ENCODE peak calls at places on chromosomes 7 and 10, in ten cellular contexts. Z is breast epithelium, X is HCT116, V is SK-N-MC, K is stomach, Y is sigmoid colon, T is SK-N-SH, S is suprapubic skin, H is H1, G is K562. J is an unnamed sample.

GRCh38 chr10:72061491-72061890 is 26.9 kb downstream of the SPOCK2 start:
- DNase-seq in Z (no peak), X (no peak), V (no peak), K (no peak), Y (no peak), T (peak), S (no peak), H (no peak), G (peak), J (no peak)

GRCh38 chr7:44762300-44762699 is 13.7 kb downstream of the ZMIZ2 start:
- DNase-seq in Z (no peak), X (no peak), V (no peak), K (no peak), Y (no peak), T (peak), S (no peak), H (no peak), G (no peak), J (no peak)

GRCh38 chr7:8322667-8323066 is 60.7 kb upstream of the ICA1 start:
- DNase-seq in Z (no peak), X (no peak), V (no peak), K (no peak), Y (no peak), T (no peak), S (no peak), H (no peak), G (no peak), J (no peak)

GRCh38 chr10:73859441-73860049 is 14.8 kb downstream of the CAMK2G start:
- DNase-seq in Z (no peak), X (no peak), V (no peak), K (no peak), Y (peak), T (no peak), S (no peak), H (no peak), G (no peak), J (no peak)

GRCh38 chr7:69942557-69942956 is 344.3 kb downstream of the AUTS2 start:
- DNase-seq in Z (no peak), X (no peak), V (no peak), K (no peak), Y (no peak), T (no peak), S (no peak), H (no peak), G (no peak), J (no peak)

GRCh38 chr7:140242057-140243031 is 65.6 kb upstream of the KDM7A start:
- DNase-seq in Z (peak), X (no peak), V (no peak), K (peak), Y (no peak), T (peak), S (no peak), H (no peak), G (peak), J (no peak)

GRCh38 chr10:3806603-3807002 is 21.6 kb upstream of the KLF6 start:
- DNase-seq in Z (no peak), X (no peak), V (no peak), K (peak), Y (no peak), T (no peak), S (no peak), H (no peak), G (no peak), J (no peak)

GRCh38 chr10:43061764-43062163 is 15.1 kb upstream of the RET start:
- DNase-seq in Z (no peak), X (no peak), V (no peak), K (no peak), Y (no peak), T (no peak), S (no peak), H (no peak), G (no peak), J (no peak)

GRCh38 chr10:22321156-22321711 is 335 bp downstream of the BMI1 start:
- DNase-seq in Z (no peak), X (no peak), V (no peak), K (peak), Y (peak), T (peak), S (peak), H (no peak), G (no peak), J (no peak)

GRCh38 chr7:92749327-92749730 is 87.0 kb downstream of the CDK6 start:
- DNase-seq in Z (no peak), X (no peak), V (no peak), K (no peak), Y (no peak), T (no peak), S (no peak), H (no peak), G (no peak), J (no peak)

GRCh38 chr10:105017116-105017515 is 376.0 kb downstream of the SORCS3 start:
- DNase-seq in Z (no peak), X (no peak), V (no peak), K (no peak), Y (no peak), T (no peak), S (no peak), H (no peak), G (no peak), J (no peak)

GRCh38 chr7:104848386-104848990 is 165.5 kb upstream of the KMT2E start:
- DNase-seq in Z (no peak), X (peak), V (no peak), K (peak), Y (no peak), T (peak), S (no peak), H (peak), G (peak), J (no peak)

GRCh38 chr10:86225098-86225782 is 141.4 kb downstream of the GRID1 start:
- DNase-seq in Z (no peak), X (no peak), V (no peak), K (no peak), Y (no peak), T (no peak), S (no peak), H (no peak), G (peak), J (no peak)

GRCh38 chr7:25860206-25860881 is 291.7 kb upstream of the NFE2L3 start:
- DNase-seq in Z (no peak), X (no peak), V (no peak), K (no peak), Y (no peak), T (peak), S (no peak), H (no peak), G (no peak), J (no peak)
- TF ChIP-seq POLR2AphosphoS5 in Z (no peak), X (no peak), V (no peak), K (no peak), Y (no peak), T (no peak), S (no peak), H (no peak), G (no peak), J (no peak)

DNA sequence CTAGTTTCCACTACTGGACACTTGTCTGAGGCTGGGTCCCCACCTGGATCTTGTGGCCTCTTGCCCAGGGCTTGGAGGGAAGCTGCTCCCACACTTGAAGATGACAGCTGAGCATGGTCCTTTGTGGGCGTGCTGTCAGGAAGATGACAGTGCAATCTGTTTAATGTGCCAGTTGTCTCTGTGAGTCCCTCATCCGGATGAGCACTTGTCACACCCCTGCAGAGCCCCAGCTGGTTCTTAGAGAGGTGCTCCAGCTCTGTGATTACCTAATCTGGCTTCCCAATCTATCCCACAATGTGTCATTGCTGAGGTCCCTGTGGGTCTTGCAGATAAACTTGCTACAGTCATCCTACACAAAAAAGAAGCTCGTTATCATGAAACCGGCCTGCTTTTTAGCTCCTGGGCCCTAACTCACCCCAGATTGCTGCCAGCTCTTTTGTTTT is 34.8 kb upstream of the CCSER2 start:
- DNase-seq in Z (no peak), X (no peak), V (no peak), K (no peak), Y (no peak), T (peak), S (no peak), H (no peak), G (peak), J (no peak)
- TF ChIP-seq POLR2AphosphoS5 in Z (no peak), X (no peak), V (no peak), K (no peak), Y (no peak), T (no peak), S (no peak), H (no peak), G (peak), J (no peak)

DNA sequence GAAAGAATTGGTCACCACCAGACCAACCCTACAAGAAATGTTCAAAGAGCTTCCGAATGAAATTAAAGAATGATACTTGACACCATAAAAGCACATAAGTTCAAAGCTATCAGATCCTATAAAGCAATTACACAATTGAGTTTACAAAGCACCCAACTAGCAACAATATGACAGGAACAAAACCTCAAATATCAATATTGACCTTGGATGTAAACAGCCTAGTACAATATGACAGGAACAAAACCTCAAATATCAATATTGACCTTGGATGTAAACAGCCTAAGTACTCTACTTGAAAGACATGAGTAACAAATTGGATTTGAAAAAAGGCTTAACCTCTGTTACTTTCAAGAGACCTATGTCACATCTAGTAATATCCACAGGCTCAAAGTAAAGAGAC is 1201.4 kb downstream of the XPNPEP1 start:
- DNase-seq in Z (no peak), X (no peak), V (no peak), K (no peak), Y (no peak), T (no peak), S (no peak), H (no peak), G (no peak), J (no peak)
- TF ChIP-seq POLR2AphosphoS5 in Z (no peak), X (no peak), V (no peak), K (peak), Y (no peak), T (no peak), S (no peak), H (no peak), G (no peak), J (no peak)

GRCh38 chr10:124009616-124010015 is 83.8 kb downstream of the CHST15 start:
- DNase-seq in Z (no peak), X (no peak), V (no peak), K (no peak), Y (peak), T (no peak), S (no peak), H (no peak), G (no peak), J (no peak)
- TF ChIP-seq POLR2AphosphoS5 in Z (no peak), X (no peak), V (no peak), K (no peak), Y (no peak), T (no peak), S (no peak), H (no peak), G (no peak), J (no peak)

GRCh38 chr7:137903382-137904169 is 56.8 kb upstream of the DGKI start:
- DNase-seq in Z (peak), X (peak), V (peak), K (peak), Y (peak), T (peak), S (no peak), H (peak), G (peak), J (peak)
- TF ChIP-seq POLR2AphosphoS5 in Z (no peak), X (no peak), V (no peak), K (no peak), Y (no peak), T (no peak), S (no peak), H (no peak), G (no peak), J (no peak)

GRCh38 chr7:107169120-107170050 is 582 bp downstream of the HBP1 start:
- DNase-seq in Z (peak), X (peak), V (no peak), K (peak), Y (peak), T (peak), S (peak), H (peak), G (peak), J (peak)
- TF ChIP-seq POLR2AphosphoS5 in Z (peak), X (peak), V (peak), K (peak), Y (peak), T (peak), S (peak), H (peak), G (peak), J (peak)

J was measured in GM12892.